ENCODE peak calls at places on chromosomes 6 and 20, in five cellular contexts. S, N, H, R and B are unnamed samples.
A peak's percentile ranks its signal among the peaks of the same experiment; 100 is the strongest.

GRCh38 chr20:32205502-32206382 is 1.8 kb downstream of the PLAGL2 start:
- DNase-seq in S (peak; percentile 70), N (no peak), H (no peak), R (peak; percentile 38), B (no peak)

GRCh38 chr6:68239034-68239433 is 396.0 kb upstream of the ADGRB3 start:
- DNase-seq in S (no peak), N (no peak), H (no peak), R (no peak), B (no peak)

GRCh38 chr6:96007663-96008062 is 8.1 kb upstream of the FUT9 start:
- DNase-seq in S (no peak), N (no peak), H (no peak), R (no peak), B (no peak)

GRCh38 chr6:108707328-108707976 is 140.8 kb upstream of the ARMC2 start:
- DNase-seq in S (no peak), N (no peak), H (no peak), R (peak; percentile 81), B (no peak)

GRCh38 chr6:149852180-149852579 is 12.0 kb downstream of the LRP11 start:
- DNase-seq in S (peak; percentile 76), N (no peak), H (no peak), R (no peak), B (no peak)

GRCh38 chr6:71164890-71165289 is 123.7 kb upstream of the OGFRL1 start:
- DNase-seq in S (no peak), N (no peak), H (no peak), R (no peak), B (no peak)

GRCh38 chr6:55694148-55694547 is 115.2 kb upstream of the HMGCLL1 start:
- DNase-seq in S (peak; percentile 24), N (no peak), H (no peak), R (peak; percentile 76), B (no peak)

GRCh38 chr6:30685157-30685976 is 1.1 kb downstream of the PPP1R18 start:
- DNase-seq in S (no peak), N (no peak), H (no peak), R (peak; percentile 34), B (no peak)

GRCh38 chr6:332671-333070 is 40.4 kb downstream of the DUSP22 start:
- DNase-seq in S (peak; percentile 61), N (no peak), H (peak; percentile 50), R (peak; percentile 48), B (no peak)

GRCh38 chr6:1382331-1382882 is 7.0 kb upstream of the FOXF2 start:
- DNase-seq in S (no peak), N (no peak), H (no peak), R (peak; percentile 84), B (no peak)

GRCh38 chr6:1383729-1384548 is 5.4 kb upstream of the FOXF2 start:
- DNase-seq in S (no peak), N (no peak), H (no peak), R (peak; percentile 72), B (no peak)

GRCh38 chr6:1384549-1385128 is 4.7 kb upstream of the FOXF2 start:
- DNase-seq in S (no peak), N (no peak), H (no peak), R (peak; percentile 28), B (no peak)

GRCh38 chr6:1381397-1382330 is 7.7 kb upstream of the FOXF2 start:
- DNase-seq in S (no peak), N (no peak), H (no peak), R (peak; percentile 50), B (peak; percentile 32)

DNA sequence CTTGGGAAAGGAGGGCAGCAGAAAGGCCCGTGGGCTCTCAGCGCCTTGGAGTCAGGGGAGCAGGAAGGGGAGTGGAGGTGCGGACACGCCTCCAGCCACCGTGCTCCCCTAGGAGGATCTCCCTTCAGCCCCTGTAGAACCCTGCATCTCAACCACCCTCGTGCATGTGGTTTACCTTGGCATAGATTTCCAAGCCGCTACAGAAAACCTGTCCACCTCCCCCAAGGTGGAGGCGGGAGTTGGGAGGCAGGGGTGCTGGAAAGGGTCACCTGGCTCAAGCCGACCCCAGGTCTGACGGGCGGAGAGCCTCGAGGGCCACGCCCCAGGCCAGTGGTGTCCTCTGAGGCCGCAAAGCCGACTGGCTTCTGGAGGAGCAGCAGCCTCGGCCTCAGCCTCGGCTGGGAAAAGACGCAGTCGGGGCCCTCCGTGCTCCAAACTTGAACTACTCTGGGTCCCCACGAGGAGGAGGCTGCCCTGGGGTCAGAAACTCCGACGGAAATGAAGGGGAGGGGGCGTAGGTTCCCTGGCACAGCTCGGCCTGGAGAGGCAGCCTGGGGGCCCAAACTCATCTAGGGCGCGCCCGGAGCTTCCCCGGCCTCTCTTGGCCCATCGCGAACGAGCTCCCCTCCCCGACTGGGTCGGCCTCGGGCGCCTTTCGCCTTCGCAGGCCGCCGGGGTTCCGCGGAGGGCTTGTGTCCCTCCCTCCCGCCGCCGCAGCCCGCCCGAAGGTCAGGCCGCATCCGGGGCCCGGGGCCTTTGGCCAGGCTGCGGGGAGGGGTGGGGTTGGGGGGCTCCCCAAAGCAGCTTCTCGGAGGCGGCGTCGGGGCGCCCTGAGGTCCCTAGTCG is 6.3 kb upstream of the FOXF2 start:
- DNase-seq in S (no peak), N (no peak), H (no peak), R (peak; percentile 43), B (no peak)
- TF ChIP-seq CTCF in S (no peak), N (no peak), H (no peak), R (no peak), B (no peak)

GRCh38 chr6:18021166-18021850 is 33.9 kb upstream of the KIF13A start:
- DNase-seq in S (peak; percentile 81), N (no peak), H (no peak), R (no peak), B (peak; percentile 20)

GRCh38 chr6:18016133-18016532 is 28.7 kb upstream of the KIF13A start:
- DNase-seq in S (peak; percentile 97), N (no peak), H (no peak), R (no peak), B (no peak)

GRCh38 chr6:18011287-18011686 is 23.9 kb upstream of the KIF13A start:
- DNase-seq in S (no peak), N (no peak), H (no peak), R (no peak), B (no peak)

GRCh38 chr6:18019539-18020534 is 32.4 kb upstream of the KIF13A start:
- DNase-seq in S (no peak), N (no peak), H (no peak), R (no peak), B (no peak)

DNA sequence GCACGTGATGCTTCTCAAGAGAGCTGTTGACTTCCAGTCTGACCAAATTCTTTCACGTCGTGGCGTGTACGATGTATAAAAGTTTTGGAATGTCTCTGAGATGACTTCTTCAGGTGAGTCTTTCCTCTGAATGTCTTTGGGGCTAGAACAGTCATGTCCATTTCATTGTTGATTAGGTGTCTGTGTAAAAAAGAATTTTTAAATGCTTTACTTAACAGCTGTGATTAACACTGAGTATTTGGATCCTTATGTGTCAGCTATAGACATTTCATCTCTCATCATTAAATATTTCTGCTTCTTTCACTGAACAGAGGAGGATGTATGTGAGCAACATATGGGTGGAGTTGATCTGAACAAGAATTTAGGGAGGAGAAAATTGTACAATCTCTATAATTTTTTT is 29.3 kb upstream of the KIF13A start:
- DNase-seq in S (peak; percentile 100), N (no peak), H (no peak), R (no peak), B (no peak)
- TF ChIP-seq CTCF in S (no peak), N (no peak), H (no peak), R (no peak), B (no peak)

GRCh38 chr20:15643713-15644112 is 929.5 kb downstream of the KIF16B start:
- DNase-seq in S (peak; percentile 24), N (no peak), H (no peak), R (peak; percentile 15), B (no peak)
- TF ChIP-seq CTCF in S (peak; percentile 50), N (no peak), H (no peak), R (peak; percentile 28), B (no peak)

DNA sequence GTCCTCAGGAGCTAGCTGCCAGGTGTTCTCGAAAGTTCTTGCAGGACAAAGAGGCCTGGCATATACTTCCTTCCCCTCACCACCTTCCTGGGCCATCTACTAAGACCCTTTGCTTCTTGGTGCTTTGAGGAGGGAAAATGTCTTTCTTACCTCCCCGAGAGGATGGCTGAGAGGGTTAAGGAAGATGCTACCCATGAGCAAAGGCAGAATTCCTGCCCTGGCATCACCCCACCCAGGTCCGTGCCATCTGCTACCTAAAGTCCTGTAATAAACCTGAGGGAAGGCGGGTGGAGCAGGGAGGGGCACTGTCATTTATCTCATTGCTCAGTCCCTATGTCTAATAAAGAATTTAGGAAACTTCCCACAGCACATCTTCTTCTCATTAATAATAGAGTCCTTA is 16.2 kb downstream of the GFOD1 start:
- DNase-seq in S (no peak), N (peak; percentile 7), H (no peak), R (no peak), B (no peak)
- TF ChIP-seq CTCF in S (no peak), N (no peak), H (no peak), R (no peak), B (no peak)

DNA sequence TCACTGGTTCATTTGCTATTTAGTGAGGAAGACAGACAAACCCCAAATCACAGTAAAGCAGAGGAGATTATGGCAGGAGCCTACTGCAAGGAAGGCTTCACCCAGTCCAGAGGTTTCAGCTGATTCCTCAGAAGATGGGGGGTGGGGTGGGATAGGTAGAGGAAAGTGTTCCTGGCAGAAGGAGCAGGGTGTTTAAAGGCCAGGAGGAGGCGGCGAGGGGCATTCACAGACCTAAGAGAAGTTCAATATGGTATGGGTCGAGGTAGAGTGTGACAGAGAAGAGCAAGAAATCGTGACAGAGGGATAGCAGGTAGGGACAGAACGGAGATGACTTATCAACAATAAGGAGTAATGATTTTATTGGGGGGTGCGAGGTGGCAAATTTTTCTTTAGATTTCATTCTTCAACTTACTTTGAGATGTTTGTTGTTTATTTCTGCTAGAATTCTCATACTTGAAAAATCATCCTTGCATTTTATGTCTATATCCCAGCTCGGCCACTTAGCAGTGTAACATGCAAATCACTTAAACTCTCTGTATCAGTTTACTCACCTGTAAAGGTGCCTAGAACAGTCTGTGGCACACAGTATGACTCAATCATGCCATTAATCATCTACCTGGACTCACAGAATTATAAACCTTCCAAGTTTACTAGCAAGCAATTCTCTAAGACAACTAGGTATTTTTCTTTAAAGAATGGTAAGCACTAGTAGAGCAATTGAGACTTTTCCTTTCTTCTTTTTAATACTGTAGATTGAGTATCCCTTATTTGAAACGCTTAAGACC is 176.7 kb downstream of the REV3L start:
- DNase-seq in S (peak; percentile 79), N (no peak), H (no peak), R (no peak), B (no peak)
- TF ChIP-seq CTCF in S (no peak), N (no peak), H (no peak), R (no peak), B (no peak)

GRCh38 chr6:154408906-154409500 is 52.4 kb upstream of the IPCEF1 start:
- DNase-seq in S (peak; percentile 52), N (no peak), H (no peak), R (peak; percentile 75), B (no peak)
- TF ChIP-seq CTCF in S (peak; percentile 64), N (peak; percentile 22), H (peak; percentile 19), R (peak; percentile 59), B (peak; percentile 41)

DNA sequence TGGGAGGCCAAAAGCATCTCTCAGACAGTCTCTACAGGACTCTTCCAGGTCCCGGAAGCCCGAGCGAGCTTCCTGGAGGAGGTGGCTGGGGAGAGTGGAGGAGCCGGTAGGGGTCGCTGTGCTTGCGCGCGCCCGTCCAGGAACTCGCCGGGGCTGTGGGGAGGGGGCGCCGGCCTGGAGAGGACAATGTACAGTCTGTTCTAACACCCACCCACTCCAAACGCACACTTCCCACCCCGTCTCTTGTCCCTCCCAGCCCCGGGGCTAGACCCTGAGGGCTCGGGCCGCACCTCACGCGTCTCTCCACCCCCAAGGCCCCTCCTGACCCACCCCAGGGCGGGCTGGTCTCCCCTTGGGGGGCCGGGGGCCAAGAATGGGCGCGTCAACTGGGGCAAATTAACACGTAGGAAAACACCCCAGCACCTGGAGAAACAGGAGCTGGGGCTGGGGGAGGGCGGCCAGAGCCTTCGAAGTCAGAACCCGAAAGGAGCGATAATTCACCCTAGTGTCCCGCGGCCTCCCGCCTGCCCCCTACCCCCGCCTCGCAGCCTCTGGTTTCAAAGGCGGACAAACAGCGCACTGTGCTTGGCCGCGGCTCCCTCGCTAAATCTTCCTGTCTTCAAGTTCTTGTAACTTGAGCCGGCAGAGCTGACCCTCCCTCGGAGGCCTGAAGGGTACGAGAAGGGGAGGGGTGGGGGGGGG is 103.2 kb upstream of the FOXP4 start:
- DNase-seq in S (no peak), N (no peak), H (peak; percentile 94), R (peak; percentile 75), B (peak; percentile 36)
- TF ChIP-seq CTCF in S (peak; percentile 45), N (peak; percentile 15), H (peak; percentile 38), R (peak; percentile 50), B (no peak)